ENCODE peak calls at places on chromosomes 6 and 20, in four cellular contexts. R is H1, F is cardiac muscle cell, Y is A673. H is an unnamed sample.

GRCh38 chr6:158524311-158524710 is 35.6 kb upstream of the TMEM181 start:
- DNase-seq in R (no peak), F (no peak), Y (no peak), H (no peak)

GRCh38 chr6:11232968-11233626 is 629 bp upstream of the NEDD9 start:
- DNase-seq in R (no peak), F (peak; percentile 54), Y (no peak), H (no peak)

GRCh38 chr6:4358414-4359107 is 223.2 kb upstream of the ECI2 start:
- DNase-seq in R (peak; percentile 53), F (no peak), Y (peak; percentile 81), H (peak; percentile 71)

GRCh38 chr6:33577106-33577535 is 3.0 kb downstream of the BAK1 start:
- DNase-seq in R (no peak), F (no peak), Y (no peak), H (no peak)

GRCh38 chr20:25321262-25321831 is 69.3 kb downstream of the ABHD12 start:
- DNase-seq in R (no peak), F (no peak), Y (no peak), H (no peak)

GRCh38 chr20:61765081-61765870 is 300.4 kb downstream of the TAF4 start:
- DNase-seq in R (no peak), F (no peak), Y (no peak), H (no peak)

GRCh38 chr6:129552413-129552812 is 157.6 kb downstream of the ARHGAP18 start:
- DNase-seq in R (no peak), F (no peak), Y (no peak), H (no peak)

GRCh38 chr6:135731116-135731515 is 120.4 kb upstream of the PDE7B start:
- DNase-seq in R (no peak), F (no peak), Y (no peak), H (no peak)

GRCh38 chr6:71499667-71500066 is 211.1 kb downstream of the OGFRL1 start:
- DNase-seq in R (no peak), F (no peak), Y (no peak), H (no peak)

GRCh38 chr6:71197267-71197666 is 91.3 kb upstream of the OGFRL1 start:
- DNase-seq in R (no peak), F (no peak), Y (no peak), H (no peak)

GRCh38 chr6:63714091-63714490 is 78.5 kb downstream of the PHF3 start:
- DNase-seq in R (no peak), F (no peak), Y (no peak), H (no peak)

GRCh38 chr6:17061097-17061496 is 40.8 kb upstream of the STMND1 start:
- DNase-seq in R (no peak), F (no peak), Y (no peak), H (no peak)

GRCh38 chr6:167925011-167925410 is 72.5 kb upstream of the KIF25 start:
- DNase-seq in R (no peak), F (no peak), Y (no peak), H (no peak)

GRCh38 chr6:106444777-106445507 is 84.4 kb downstream of the CRYBG1 start:
- DNase-seq in R (no peak), F (peak; percentile 76), Y (peak; percentile 72), H (peak; percentile 45)

GRCh38 chr6:157755752-157756411 is 67.2 kb upstream of the SNX9 start:
- DNase-seq in R (no peak), F (no peak), Y (no peak), H (no peak)

GRCh38 chr6:20909621-20910020 is 375.4 kb downstream of the CDKAL1 start:
- DNase-seq in R (no peak), F (no peak), Y (no peak), H (no peak)

GRCh38 chr20:33825340-33826269 is 14.5 kb downstream of the CHMP4B start:
- DNase-seq in R (no peak), F (no peak), Y (no peak), H (no peak)

GRCh38 chr6:155195903-155196302 is 67.9 kb upstream of the CLDN20 start:
- DNase-seq in R (no peak), F (no peak), Y (no peak), H (no peak)

GRCh38 chr20:11128131-11128831 is 454.5 kb upstream of the JAG1 start:
- DNase-seq in R (no peak), F (no peak), Y (no peak), H (no peak)

GRCh38 chr20:2756056-2756611 is 44.3 kb downstream of the CPXM1 start:
- DNase-seq in R (no peak), F (peak; percentile 63), Y (no peak), H (no peak)

GRCh38 chr6:158767714-158768113 is 51.5 kb downstream of the EZR start:
- DNase-seq in R (no peak), F (no peak), Y (no peak), H (no peak)

GRCh38 chr6:108650781-108651180 is 90.1 kb downstream of the FOXO3 start:
- DNase-seq in R (no peak), F (no peak), Y (peak; percentile 7), H (no peak)

GRCh38 chr20:19921349-19921793 is 95.8 kb upstream of the NAA20 start:
- DNase-seq in R (no peak), F (no peak), Y (peak; percentile 43), H (no peak)

GRCh38 chr20:5178046-5178445 is 51.2 kb downstream of the CDS2 start:
- DNase-seq in R (no peak), F (no peak), Y (no peak), H (no peak)

GRCh38 chr6:129416337-129416990 is 293.5 kb downstream of the ARHGAP18 start:
- DNase-seq in R (no peak), F (no peak), Y (no peak), H (no peak)

GRCh38 chr6:149060300-149060984 is 257.1 kb upstream of the TAB2 start:
- DNase-seq in R (no peak), F (no peak), Y (no peak), H (no peak)

GRCh38 chr6:129691043-129691640 is 18.8 kb downstream of the ARHGAP18 start:
- DNase-seq in R (no peak), F (no peak), Y (no peak), H (no peak)

GRCh38 chr20:48621256-48622078 is 206.3 kb downstream of the PREX1 start:
- DNase-seq in R (no peak), F (no peak), Y (no peak), H (no peak)

GRCh38 chr6:22828179-22829062 is 259.1 kb downstream of the HDGFL1 start:
- DNase-seq in R (no peak), F (peak; percentile 61), Y (peak; percentile 90), H (no peak)